ENCODE peak calls at places on chromosomes 11 and 22, in six cellular contexts. U is right atrium auricular region, Y is heart right ventricle, J is heart left ventricle, V is cardiac muscle cell, O is body of pancreas. D is an unnamed sample. For H3K9me3 and H3K4me1, the result is how much of the 10 kb centered on the place peaks cover.

GRCh38 chr22:42769574-42770447 is 49.1 kb upstream of the A4GALT start:
- DNase-seq in Y (peak), U (peak), O (peak), J (peak), V (no peak), D (peak)

GRCh38 chr11:127506647-127507046 is 506.1 kb upstream of the KIRREL3 start:
- DNase-seq in J (no peak), V (no peak), U (no peak), Y (no peak), O (no peak), D (no peak)

GRCh38 chr22:45867118-45867905 is 109.7 kb downstream of the WNT7B start:
- DNase-seq in J (no peak), U (peak), V (peak), O (no peak), Y (no peak), D (peak)

GRCh38 chr11:111512296-111513239 is at the start of gene BTG4:
- DNase-seq in U (no peak), V (peak), O (no peak), J (no peak), Y (no peak), D (peak)

GRCh38 chr22:38872831-38873248 is 824 bp upstream of the CBX6 start:
- DNase-seq in V (peak), J (peak), O (peak), Y (peak), U (peak), D (peak)

GRCh38 chr11:73170140-73170539 is 28.0 kb upstream of the FCHSD2 start:
- DNase-seq in Y (no peak), U (no peak), J (no peak), O (no peak), V (peak), D (no peak)

GRCh38 chr11:128653828-128654231 is 40.0 kb upstream of the FLI1 start:
- DNase-seq in J (no peak), Y (peak), U (peak), V (no peak), O (peak), D (peak)

GRCh38 chr22:40414306-40414705 is 43.9 kb downstream of the SGSM3 start:
- DNase-seq in Y (no peak), V (no peak), O (no peak), J (no peak), U (no peak), D (peak)

GRCh38 chr22:20191803-20192202 is 40.9 kb upstream of the CCDC188 start:
- DNase-seq in J (no peak), O (no peak), U (no peak), Y (no peak), V (no peak), D (no peak)

GRCh38 chr22:40482391-40482790 is 112.0 kb downstream of the SGSM3 start:
- DNase-seq in O (no peak), J (no peak), Y (no peak), U (no peak), V (no peak), D (no peak)

GRCh38 chr11:100851584-100852152 is 164.6 kb downstream of the ARHGAP42 start:
- DNase-seq in J (no peak), V (no peak), Y (no peak), O (no peak), U (no peak), D (no peak)

GRCh38 chr11:130448416-130449068 is at the start of gene ADAMTS15:
- DNase-seq in Y (peak), U (peak), O (peak), V (peak), J (peak), D (peak)

GRCh38 chr11:7657306-7658025 is 15.8 kb downstream of the CYB5R2 start:
- DNase-seq in J (peak), Y (peak), V (peak), U (peak), O (peak), D (peak)

GRCh38 chr11:90737328-90738050 is 514.6 kb upstream of the CHORDC1 start:
- DNase-seq in J (no peak), O (no peak), Y (no peak), V (no peak), U (no peak), D (no peak)

GRCh38 chr22:24240381-24240780 is 4.5 kb downstream of the GGT5 start:
- DNase-seq in O (no peak), U (no peak), J (no peak), V (no peak), Y (no peak), D (no peak)

GRCh38 chr11:88174627-88175003 is 628 bp downstream of the RAB38 start:
- DNase-seq in U (peak), Y (peak), V (no peak), J (peak), O (peak), D (peak)

GRCh38 chr22:30004689-30005088 is 75.6 kb upstream of the HORMAD2 start:
- DNase-seq in U (no peak), V (no peak), O (no peak), J (no peak), Y (peak), D (no peak)

GRCh38 chr11:11332141-11332710 is 20.8 kb downstream of the CSNK2A3 start:
- DNase-seq in U (no peak), V (no peak), Y (no peak), J (no peak), O (no peak), D (no peak)

GRCh38 chr22:39243443-39244072 is 1.2 kb downstream of the PDGFB start:
- DNase-seq in O (peak), Y (no peak), V (no peak), J (no peak), U (no peak), D (peak)

GRCh38 chr11:6606471-6607189 is 3.1 kb downstream of the ILK start:
- DNase-seq in O (peak), Y (peak), J (peak), V (peak), U (peak), D (peak)

GRCh38 chr11:72306186-72306585 is 62.2 kb upstream of the PHOX2A start:
- DNase-seq in J (no peak), U (no peak), V (no peak), O (no peak), Y (no peak), D (peak)

GRCh38 chr11:70646272-70647049 is 248.1 kb downstream of the CTTN start:
- DNase-seq in V (no peak), U (no peak), O (no peak), Y (no peak), J (no peak), D (peak)

GRCh38 chr22:27110985-27111451 is 453.6 kb downstream of the MIAT start:
- DNase-seq in J (no peak), Y (no peak), O (peak), V (peak), U (no peak), D (peak)

GRCh38 chr22:25747245-25747944 is 5.4 kb downstream of the MYO18B start:
- DNase-seq in V (no peak), O (peak), Y (no peak), J (no peak), U (peak), D (peak)

GRCh38 chr11:17798716-17799115 is 64.1 kb downstream of the KCNC1 start:
- DNase-seq in O (no peak), J (no peak), Y (peak), U (no peak), V (no peak), D (no peak)

GRCh38 chr11:118744001-118744400 is 47.0 kb downstream of the DDX6 start:
- DNase-seq in Y (no peak), V (no peak), J (no peak), O (no peak), U (no peak), D (no peak)

GRCh38 chr11:117823294-117823940 is 1.1 kb downstream of the FXYD2 start:
- DNase-seq in Y (no peak), J (peak), O (peak), U (no peak), V (no peak), D (peak)

GRCh38 chr22:22362939-22363338 is 118.4 kb downstream of the VPREB1 start:
- DNase-seq in U (no peak), Y (no peak), J (no peak), O (no peak), V (no peak), D (no peak)

GRCh38 chr11:11697796-11698195 is 76.0 kb upstream of the GALNT18 start:
- DNase-seq in V (no peak), O (no peak), U (no peak), J (no peak), Y (no peak), D (no peak)

GRCh38 chr11:70128435-70128906 is 50.4 kb downstream of the ANO1 start:
- DNase-seq in O (no peak), U (no peak), Y (no peak), J (no peak), V (no peak), D (peak)

GRCh38 chr22:42805998-42806481 is 51.0 kb downstream of the ARFGAP3 start:
- DNase-seq in O (peak), U (peak), V (no peak), Y (no peak), J (no peak), D (peak)

GRCh38 chr11:134101292-134101691 is 32.4 kb downstream of the JAM3 start:
- DNase-seq in O (no peak), U (no peak), Y (no peak), J (no peak), V (no peak), D (peak)

GRCh38 chr11:101321222-101321621 is 191.6 kb upstream of the PGR start:
- DNase-seq in O (no peak), U (no peak), Y (no peak), J (no peak), V (no peak), D (no peak)

GRCh38 chr11:8692417-8692816 is 9.8 kb downstream of the RPL27A start:
- DNase-seq in V (no peak), O (no peak), U (no peak), Y (no peak), J (no peak), D (peak)

GRCh38 chr11:62880231-62880802 is 379 bp upstream of the SLC3A2 start:
- DNase-seq in Y (no peak), O (peak), J (peak), U (no peak), V (peak), D (peak)

GRCh38 chr11:111745719-111746504 is 20.3 kb downstream of the PPP2R1B start:
- DNase-seq in U (no peak), V (no peak), J (no peak), Y (no peak), O (no peak), D (no peak)

GRCh38 chr11:19646921-19647320 is 65.7 kb upstream of the NAV2 start:
- DNase-seq in U (no peak), Y (no peak), J (no peak), O (peak), V (no peak), D (peak)

GRCh38 chr11:58730507-58731089 is 1.1 kb downstream of the GLYAT start:
- DNase-seq in V (no peak), J (no peak), Y (no peak), O (no peak), U (no peak), D (no peak)
- H3K9me3 ChIP-seq in V (under half), J (under half), Y (under half), O (under half), U (under half), D (under half)

DNA sequence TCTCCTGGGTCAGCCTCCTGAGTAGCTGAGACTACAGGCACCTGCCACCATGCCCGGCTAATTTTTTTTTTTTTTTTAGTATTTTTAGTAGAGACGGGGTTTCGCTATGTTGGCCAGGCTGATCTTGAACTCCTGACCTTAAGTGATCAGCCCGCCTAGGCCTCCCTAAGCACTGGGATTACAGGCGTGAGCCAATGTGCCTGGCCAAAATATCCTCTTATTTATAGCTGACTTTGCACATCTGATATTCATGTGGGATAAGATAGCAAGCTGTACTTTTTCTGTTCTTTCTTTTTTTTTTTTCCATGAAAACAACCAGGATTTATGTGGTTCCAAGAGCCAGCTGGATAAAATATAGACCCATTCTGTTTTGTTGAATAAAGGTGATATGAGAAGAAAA is 12.1 kb upstream of the XBP1 start:
- DNase-seq in Y (no peak), U (no peak), V (no peak), O (no peak), J (no peak), D (no peak)
- H3K4me1 ChIP-seq in Y (under half), U (under half), V (under half), O (half or more), J (under half), D (under half)

DNA sequence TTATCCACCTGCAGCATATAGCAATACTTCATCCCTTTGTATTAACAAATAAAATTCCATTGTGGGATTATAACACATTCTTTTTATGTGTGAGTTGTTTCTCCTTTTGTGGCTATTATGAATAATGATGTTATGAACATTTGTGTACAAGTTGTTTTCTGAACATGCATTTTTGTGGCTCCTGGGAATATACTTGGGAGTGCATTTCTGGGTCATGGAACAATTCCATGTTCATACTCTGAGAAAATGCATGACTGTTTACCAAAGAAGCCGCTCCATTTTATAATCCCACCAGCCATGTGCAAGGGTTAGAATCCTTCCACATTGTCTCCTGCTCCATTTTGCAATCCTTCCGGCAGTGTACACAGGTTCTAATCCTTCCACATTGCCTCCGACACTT is 713.8 kb downstream of the TBC1D22A start:
- DNase-seq in V (no peak), O (no peak), U (no peak), Y (no peak), J (no peak), D (no peak)
- H3K9me3 ChIP-seq in V (under half), O (under half), U (under half), Y (under half), J (under half), D (under half)

GRCh38 chr22:33335611-33336279 is 277.6 kb upstream of the SYN3 start:
- DNase-seq in Y (no peak), U (no peak), J (no peak), V (no peak), O (no peak), D (peak)

GRCh38 chr22:33332538-33332937 is 274.4 kb upstream of the SYN3 start:
- DNase-seq in J (peak), U (no peak), O (no peak), Y (peak), V (no peak), D (no peak)

GRCh38 chr22:33341611-33342010 is 283.4 kb upstream of the SYN3 start:
- DNase-seq in V (no peak), J (no peak), Y (no peak), U (no peak), O (no peak), D (no peak)

GRCh38 chr22:33337524-33337923 is 279.3 kb upstream of the SYN3 start:
- DNase-seq in J (no peak), Y (no peak), O (peak), V (no peak), U (no peak), D (no peak)
- H3K4me1 ChIP-seq in J (under half), Y (under half), O (under half), V (under half), U (under half), D (under half)

GRCh38 chr11:22199243-22199642 is 6.4 kb downstream of the ANO5 start:
- DNase-seq in J (no peak), Y (no peak), V (no peak), U (no peak), O (no peak), D (no peak)

GRCh38 chr11:22194907-22195306 is 2.0 kb downstream of the ANO5 start:
- DNase-seq in V (no peak), Y (no peak), O (no peak), U (no peak), J (no peak), D (no peak)

GRCh38 chr11:22193348-22194051 is 615 bp downstream of the ANO5 start:
- DNase-seq in U (no peak), V (peak), O (peak), J (peak), Y (peak), D (peak)

GRCh38 chr11:22192642-22193347 is at the start of gene ANO5:
- DNase-seq in U (peak), Y (peak), V (peak), O (peak), J (peak), D (peak)

DNA sequence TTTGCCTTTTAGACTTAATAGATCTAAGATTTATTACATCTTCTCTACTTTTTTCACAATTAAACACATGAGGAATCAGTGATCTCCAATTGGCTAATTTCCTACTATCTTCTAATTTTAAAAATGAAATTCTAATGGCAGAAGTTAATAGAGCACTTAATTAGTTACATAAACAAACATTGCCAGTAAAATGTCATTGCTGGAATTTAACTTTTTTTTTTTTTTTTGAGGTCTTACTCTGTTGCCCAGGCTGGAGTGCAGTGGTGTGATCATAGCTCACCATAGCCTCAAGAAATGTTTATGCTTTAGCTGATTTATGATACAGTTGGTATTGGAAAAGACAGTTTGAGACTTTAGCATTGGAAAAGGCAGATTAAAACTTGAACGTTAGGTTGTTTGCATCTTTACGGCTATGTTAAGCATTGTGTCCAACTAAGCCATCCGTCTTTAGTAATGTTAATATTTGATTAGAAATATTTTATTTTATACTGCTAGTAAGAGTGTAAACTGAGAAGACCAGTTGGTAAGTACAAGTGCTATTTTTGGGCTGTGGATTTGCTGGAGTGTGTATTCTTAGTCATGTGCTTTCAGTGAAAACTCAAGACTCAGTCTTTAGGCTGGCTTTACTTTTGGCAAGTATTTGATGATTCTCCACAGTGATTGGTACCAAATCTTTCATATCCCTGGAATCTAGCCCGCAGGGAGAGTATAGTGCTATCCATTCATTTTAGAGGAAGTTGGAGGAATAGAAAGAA is 4.4 kb downstream of the ANO5 start:
- DNase-seq in Y (no peak), V (no peak), O (no peak), U (no peak), J (no peak), D (no peak)
- H3K9me3 ChIP-seq in Y (under half), V (under half), O (under half), U (under half), J (under half), D (under half)

GRCh38 chr11:13114566-13115465 is 105.7 kb downstream of the RASSF10 start:
- DNase-seq in Y (no peak), O (peak), U (no peak), V (peak), J (no peak), D (peak)

GRCh38 chr11:13117344-13117743 is 108.2 kb downstream of the RASSF10 start:
- DNase-seq in O (no peak), J (no peak), U (no peak), V (no peak), Y (no peak), D (no peak)

GRCh38 chr11:13118691-13119090 is 109.6 kb downstream of the RASSF10 start:
- DNase-seq in J (no peak), Y (no peak), U (no peak), V (no peak), O (no peak), D (peak)

GRCh38 chr11:13118194-13118593 is 109.1 kb downstream of the RASSF10 start:
- DNase-seq in V (no peak), U (no peak), J (no peak), Y (no peak), O (no peak), D (peak)

GRCh38 chr11:13116491-13116890 is 107.4 kb downstream of the RASSF10 start:
- DNase-seq in O (no peak), J (no peak), V (no peak), Y (no peak), U (no peak), D (no peak)
- H3K4me1 ChIP-seq in O (under half), J (under half), V (under half), Y (under half), U (under half), D (half or more)

GRCh38 chr22:44611880-44612496 is 90.0 kb upstream of the PRR5 start:
- DNase-seq in Y (no peak), V (no peak), J (no peak), O (no peak), U (no peak), D (no peak)
- H3K9me3 ChIP-seq in Y (under half), V (under half), J (under half), O (under half), U (under half), D (under half)

DNA sequence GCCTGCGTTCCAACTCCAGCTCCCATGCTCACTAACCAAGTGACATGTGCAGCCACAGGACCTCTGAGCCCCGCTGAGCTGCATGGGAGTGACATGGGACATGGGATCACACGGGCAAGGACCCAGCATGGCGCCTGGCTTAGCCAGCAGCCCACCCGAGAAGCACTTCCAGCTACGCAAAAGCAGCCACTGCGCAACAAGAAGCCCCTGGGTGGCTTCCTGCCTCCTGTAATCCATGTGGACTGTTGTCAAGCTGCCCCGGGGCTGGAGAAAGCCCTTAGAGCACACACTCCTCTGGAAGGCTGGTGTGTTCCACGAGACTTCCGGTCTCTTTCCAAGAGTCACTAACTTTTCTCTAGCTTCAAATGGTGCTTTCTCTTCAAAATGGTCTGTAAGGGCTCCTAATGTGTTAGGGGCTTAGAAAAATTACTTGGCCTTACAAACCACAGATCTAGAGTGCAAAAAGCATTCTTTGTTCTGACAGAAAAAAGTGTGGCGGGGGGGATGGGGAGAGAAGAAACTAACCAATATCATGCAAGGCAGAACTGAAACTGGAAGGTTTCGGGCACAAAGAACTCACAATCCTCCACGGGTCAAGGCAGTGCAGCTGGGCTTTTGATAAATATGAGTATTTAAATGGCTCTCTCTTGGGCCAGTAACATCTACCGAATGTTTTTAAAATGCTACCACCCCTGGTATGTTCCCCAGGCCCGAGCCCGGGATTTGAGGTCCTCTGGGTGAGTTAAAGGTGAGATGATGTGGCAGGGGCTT is 5.5 kb downstream of the C11orf24 start:
- DNase-seq in V (no peak), Y (no peak), O (no peak), U (no peak), J (no peak), D (no peak)
- H3K4me1 ChIP-seq in V (under half), Y (under half), O (under half), U (under half), J (under half), D (under half)